ENCODE peak calls at places on chromosomes 6 and 20, in nine cellular contexts. Q is hippocampal formation; U is ACHN; F is sciatic nerve; X is GM20000; O is kidney; C is Kasumi-1; L is heart left ventricle; P is effector CD4-positive, alpha-beta T cell. W is an unnamed sample.

GRCh38 chr6:22447862-22448261 is 121.5 kb upstream of the HDGFL1 start:
- DNase-seq in Q (no peak), U (no peak), F (no peak), X (no peak), O (no peak), C (no peak), L (no peak), P (no peak), W (no peak)

GRCh38 chr6:16721977-16722376 is 39.3 kb downstream of the ATXN1 start:
- DNase-seq in Q (no peak), U (no peak), F (no peak), X (no peak), O (no peak), C (no peak), L (no peak), P (no peak), W (no peak)

GRCh38 chr20:63595416-63596127 is 21.5 kb upstream of the HELZ2 start:
- DNase-seq in Q (no peak), U (no peak), F (no peak), X (no peak), O (peak; percentile 71), C (no peak), L (no peak), P (no peak), W (no peak)

GRCh38 chr6:160774399-160774798 is 72.4 kb downstream of the PLG start:
- DNase-seq in Q (no peak), U (no peak), F (no peak), X (no peak), O (no peak), C (no peak), L (no peak), P (no peak), W (no peak)

GRCh38 chr6:100175814-100176275 is 181.8 kb upstream of the MCHR2 start:
- DNase-seq in Q (no peak), U (no peak), F (no peak), X (no peak), O (peak; percentile 45), C (no peak), L (no peak), P (no peak), W (no peak)

GRCh38 chr6:154754152-154754551 is 20.9 kb downstream of the SCAF8 start:
- DNase-seq in Q (no peak), U (peak; percentile 19), F (no peak), X (no peak), O (no peak), C (no peak), L (no peak), P (no peak), W (no peak)

GRCh38 chr6:41976794-41977484 is 35.3 kb upstream of the CCND3 start:
- DNase-seq in Q (no peak), U (no peak), F (no peak), X (no peak), O (no peak), C (no peak), L (no peak), P (no peak), W (no peak)

GRCh38 chr6:26216886-26217713 is 129.9 kb downstream of the HFE start:
- DNase-seq in Q (peak; percentile 40), U (peak; percentile 69), F (peak; percentile 86), X (no peak), O (peak; percentile 93), C (no peak), L (peak; percentile 80), P (peak; percentile 66), W (peak; percentile 94)

GRCh38 chr20:57408131-57408530 is 16.9 kb downstream of the RBM38 start:
- DNase-seq in Q (no peak), U (no peak), F (no peak), X (no peak), O (no peak), C (no peak), L (no peak), P (no peak), W (no peak)

GRCh38 chr6:84764332-84765049 is at the start of gene TBX18:
- DNase-seq in Q (peak; percentile 7), U (peak; percentile 98), F (peak; percentile 97), X (no peak), O (peak; percentile 94), C (no peak), L (peak; percentile 88), P (no peak), W (no peak)